ENCODE peak calls at places on chromosomes 2 and 18, in nine cellular contexts. C, R, G, A, H, T, F, J and Y are unnamed samples.

GRCh38 chr18:533995-534601 is 33.6 kb upstream of the COLEC12 start:
- DNase-seq in C (no peak), R (no peak), G (no peak), A (no peak), H (no peak), T (no peak), F (no peak), J (no peak), Y (no peak)

GRCh38 chr18:77478619-77479018 is 229.0 kb downstream of the GALR1 start:
- DNase-seq in C (no peak), R (no peak), G (no peak), A (no peak), H (peak; percentile 33), T (no peak), F (peak; percentile 36), J (no peak), Y (no peak)

GRCh38 chr18:10482985-10483949 is 28.8 kb downstream of the APCDD1 start:
- DNase-seq in C (no peak), R (no peak), G (peak; percentile 68), A (no peak), H (no peak), T (no peak), F (peak; percentile 23), J (no peak), Y (no peak)

GRCh38 chr2:63301481-63301880 is 250.9 kb downstream of the OTX1 start:
- DNase-seq in C (no peak), R (no peak), G (no peak), A (no peak), H (no peak), T (no peak), F (no peak), J (no peak), Y (no peak)

GRCh38 chr2:104375206-104375605 is 478.7 kb upstream of the POU3F3 start:
- DNase-seq in C (no peak), R (no peak), G (no peak), A (no peak), H (no peak), T (no peak), F (no peak), J (no peak), Y (peak; percentile 2)

GRCh38 chr2:63050916-63051794 is 525 bp downstream of the OTX1 start:
- DNase-seq in C (no peak), R (no peak), G (peak; percentile 31), A (no peak), H (no peak), T (no peak), F (peak; percentile 7), J (no peak), Y (no peak)

GRCh38 chr18:36662000-36662399 is 166.8 kb downstream of the TPGS2 start:
- DNase-seq in C (no peak), R (no peak), G (no peak), A (no peak), H (no peak), T (no peak), F (peak; percentile 24), J (no peak), Y (no peak)

GRCh38 chr2:96788393-96789244 is 27.4 kb upstream of the CNNM3 start:
- DNase-seq in C (peak; percentile 38), R (peak; percentile 55), G (no peak), A (peak; percentile 51), H (peak; percentile 46), T (no peak), F (peak; percentile 90), J (no peak), Y (no peak)

GRCh38 chr18:43396266-43396665 is 119.0 kb upstream of the SYT4 start:
- DNase-seq in C (peak; percentile 9), R (no peak), G (no peak), A (no peak), H (no peak), T (no peak), F (no peak), J (peak; percentile 45), Y (no peak)

GRCh38 chr2:20622296-20622686 is 28.6 kb downstream of the HS1BP3 start:
- DNase-seq in C (no peak), R (no peak), G (no peak), A (no peak), H (no peak), T (no peak), F (no peak), J (no peak), Y (no peak)

GRCh38 chr2:163252199-163252598 is 413.6 kb upstream of the KCNH7 start:
- DNase-seq in C (no peak), R (no peak), G (no peak), A (no peak), H (no peak), T (no peak), F (no peak), J (no peak), Y (peak; percentile 84)

GRCh38 chr2:238431431-238431830 is 4.7 kb downstream of the ASB1 start:
- DNase-seq in C (no peak), R (no peak), G (no peak), A (no peak), H (no peak), T (no peak), F (no peak), J (no peak), Y (no peak)

GRCh38 chr2:238427435-238428162 is 872 bp downstream of the ASB1 start:
- DNase-seq in C (no peak), R (peak; percentile 18), G (no peak), A (no peak), H (no peak), T (no peak), F (no peak), J (no peak), Y (no peak)

GRCh38 chr2:238430781-238431180 is 4.1 kb downstream of the ASB1 start:
- DNase-seq in C (no peak), R (no peak), G (no peak), A (no peak), H (no peak), T (no peak), F (no peak), J (no peak), Y (no peak)

GRCh38 chr2:238426568-238427434 is at the start of gene ASB1:
- DNase-seq in C (peak; percentile 92), R (peak; percentile 71), G (peak; percentile 90), A (peak; percentile 89), H (peak; percentile 54), T (peak; percentile 28), F (peak; percentile 82), J (peak; percentile 86), Y (no peak)

DNA sequence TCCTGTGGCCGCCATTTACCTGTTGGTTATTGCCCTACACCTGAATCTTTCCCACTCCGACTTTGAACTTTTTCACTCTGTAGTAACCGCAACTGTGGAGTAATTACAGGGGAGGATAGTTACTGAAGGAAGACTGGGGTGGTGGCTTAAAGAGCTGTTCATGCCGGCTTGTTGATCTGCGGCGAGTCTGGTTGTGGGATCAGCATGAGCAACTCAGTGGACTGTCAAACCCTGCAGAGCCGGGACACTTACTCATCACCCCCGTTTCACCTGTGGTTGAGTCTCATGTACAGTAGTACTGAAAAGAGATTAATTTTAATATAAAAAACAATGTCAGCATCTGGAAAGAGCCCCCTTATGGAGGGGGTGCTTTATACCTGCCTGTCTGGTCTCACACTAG is 2.1 kb downstream of the ASB1 start:
- DNase-seq in C (peak; percentile 62), R (no peak), G (no peak), A (no peak), H (no peak), T (no peak), F (no peak), J (no peak), Y (no peak)
- TF ChIP-seq CTCF in C (no peak), R (no peak), G (no peak), A (no peak), H (no peak), T (no peak), F (no peak), J (no peak), Y (no peak)

GRCh38 chr2:150487537-150488429 is at the start of gene RND3:
- DNase-seq in C (peak; percentile 98), R (peak; percentile 96), G (peak; percentile 47), A (peak; percentile 96), H (peak; percentile 92), T (peak; percentile 31), F (peak; percentile 99), J (peak; percentile 99), Y (peak; percentile 91)

GRCh38 chr2:150485114-150485870 is 2.2 kb downstream of the RND3 start:
- DNase-seq in C (peak; percentile 73), R (peak; percentile 89), G (peak; percentile 59), A (peak; percentile 82), H (no peak), T (no peak), F (peak; percentile 92), J (peak; percentile 78), Y (no peak)

GRCh38 chr2:150484461-150484931 is 3.0 kb downstream of the RND3 start:
- DNase-seq in C (no peak), R (no peak), G (no peak), A (no peak), H (no peak), T (no peak), F (peak; percentile 22), J (no peak), Y (no peak)

GRCh38 chr2:150486539-150487484 is 655 bp downstream of the RND3 start:
- DNase-seq in C (peak; percentile 62), R (peak; percentile 50), G (no peak), A (no peak), H (no peak), T (no peak), F (peak; percentile 58), J (peak; percentile 68), Y (no peak)

DNA sequence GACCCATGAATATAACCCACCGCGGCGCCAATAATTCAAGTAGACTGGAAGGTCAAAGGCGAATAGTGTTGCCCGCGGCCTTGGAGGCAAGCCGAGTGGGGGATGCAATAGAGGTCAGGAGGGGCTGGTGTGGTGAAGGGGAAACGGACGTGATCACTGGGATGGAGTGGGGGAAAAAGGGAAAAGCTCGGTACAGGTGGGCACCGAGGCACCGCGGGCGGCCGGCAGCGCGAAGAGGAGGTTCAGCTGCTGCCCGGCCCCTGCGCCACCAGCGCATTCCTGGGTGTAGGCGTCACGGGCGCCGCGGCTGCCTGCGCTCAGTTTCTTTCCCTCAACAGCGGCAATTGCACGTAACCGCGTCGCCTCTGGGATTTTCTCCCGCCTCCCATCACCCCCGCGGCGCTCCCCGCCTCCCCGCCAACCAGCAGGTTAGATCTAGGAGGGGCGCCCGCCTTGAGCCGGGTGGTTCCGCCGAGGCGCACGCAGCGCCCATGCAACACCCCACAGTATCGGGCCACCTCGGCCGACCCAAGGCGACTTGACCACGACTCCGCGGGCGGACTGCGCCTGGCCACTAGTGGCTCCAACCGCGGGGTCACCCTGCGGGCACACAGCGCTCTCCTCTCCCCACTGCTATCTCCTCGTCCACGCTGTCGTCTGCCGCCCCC is 1.5 kb downstream of the RND3 start:
- DNase-seq in C (peak; percentile 88), R (peak; percentile 80), G (peak; percentile 25), A (peak; percentile 71), H (no peak), T (no peak), F (peak; percentile 76), J (peak; percentile 80), Y (no peak)
- H3K4me3 ChIP-seq in C (peak overlapping the region; percentile 98), R (peak overlapping the region; percentile 67), G (peak overlapping the region; percentile 15), A (peak overlapping the region; percentile 93), H (peak overlapping the region; percentile 61), T (peak overlapping the region; percentile 80), F (peak overlapping the region; percentile 74), J (peak overlapping the region; percentile 67), Y (peak overlapping the region; percentile 91)

GRCh38 chr2:235849489-235849888 is 318.7 kb downstream of the GBX2 start:
- DNase-seq in C (no peak), R (no peak), G (no peak), A (no peak), H (no peak), T (no peak), F (no peak), J (no peak), Y (no peak)
- TF ChIP-seq CTCF in C (no peak), R (no peak), G (no peak), A (no peak), H (no peak), T (no peak), F (no peak), J (no peak), Y (no peak)

GRCh38 chr2:197496695-197497094 is 2.9 kb downstream of the HSPD1 start:
- DNase-seq in C (no peak), R (no peak), G (no peak), A (no peak), H (no peak), T (no peak), F (no peak), J (no peak), Y (no peak)
- H3K4me3 ChIP-seq in C (no peak overlapping the region), R (no peak overlapping the region), G (peak overlapping the region; percentile 97), A (peak overlapping the region; percentile 99), H (no peak overlapping the region), T (no peak overlapping the region), F (no peak overlapping the region), J (peak overlapping the region; percentile 89), Y (no peak overlapping the region)